ENCODE peak calls at places on chromosome 16, in four cellular contexts. A is GM12891, B is GM12878, X is K562. Q is an unnamed sample.

GRCh38 chr16:27867122-27868110 is 196.1 kb downstream of the GSG1L start:
- DNase-seq in A (peak; percentile 62), B (no peak), X (peak; percentile 93), Q (peak; percentile 62)

GRCh38 chr16:85626191-85626951 is 13.2 kb downstream of the GSE1 start:
- DNase-seq in A (no peak), B (no peak), X (no peak), Q (no peak)

GRCh38 chr16:8686879-8687278 is 12.5 kb downstream of the ABAT start:
- DNase-seq in B (no peak), A (no peak), X (no peak), Q (no peak)

GRCh38 chr16:85148959-85149358 is 36.7 kb upstream of the CIBAR2 start:
- DNase-seq in B (no peak), X (no peak), A (no peak), Q (no peak)

GRCh38 chr16:368388-369158 is 1.8 kb downstream of the MRPL28 start:
- DNase-seq in B (no peak), A (no peak), X (no peak), Q (no peak)

GRCh38 chr16:68422396-68422964 is 25.8 kb downstream of the SMPD3 start:
- DNase-seq in B (no peak), A (no peak), X (no peak), Q (no peak)

GRCh38 chr16:27531186-27531585 is 18.5 kb downstream of the GTF3C1 start:
- DNase-seq in A (no peak), X (no peak), B (no peak), Q (no peak)

GRCh38 chr16:54009464-54010176 is 277.0 kb downstream of the IRX3 start:
- DNase-seq in B (no peak), X (no peak), A (no peak), Q (no peak)

GRCh38 chr16:53892155-53892554 is 188.2 kb downstream of the FTO start:
- DNase-seq in A (no peak), X (peak; percentile 66), B (no peak), Q (no peak)

GRCh38 chr16:48559462-48560211 is 50.3 kb downstream of the N4BP1 start:
- DNase-seq in X (no peak), B (no peak), A (no peak), Q (no peak)

GRCh38 chr16:67372664-67373063 is 20.6 kb downstream of the TPPP3 start:
- DNase-seq in B (no peak), X (peak; percentile 33), A (no peak), Q (no peak)

GRCh38 chr16:83978401-83978904 is 10.4 kb downstream of the NECAB2 start:
- DNase-seq in A (no peak), B (no peak), X (no peak), Q (no peak)
- TF ChIP-seq POLR2AphosphoS5 in A (no peak), B (no peak), X (no peak), Q (no peak)

GRCh38 chr16:89695086-89695874 is 6.2 kb downstream of the SPATA2L start:
- DNase-seq in B (no peak), A (no peak), X (no peak), Q (no peak)
- TF ChIP-seq POLR2A in B (peak; percentile 15), A (no peak), X (peak; percentile 57), Q (peak; percentile 11)

GRCh38 chr16:2150418-2151187 is 2.2 kb downstream of the RAB26 start:
- DNase-seq in B (no peak), A (no peak), X (peak; percentile 74), Q (no peak)

GRCh38 chr16:2147981-2148671 is at the start of gene RAB26:
- DNase-seq in A (peak; percentile 57), B (no peak), X (peak; percentile 81), Q (no peak)

GRCh38 chr16:2149630-2150417 is 1.4 kb downstream of the RAB26 start:
- DNase-seq in A (no peak), X (peak; percentile 58), B (no peak), Q (no peak)

GRCh38 chr16:2147378-2147777 is 1.0 kb upstream of the RAB26 start:
- DNase-seq in A (no peak), X (no peak), B (no peak), Q (no peak)

GRCh38 chr16:2148714-2149629 is 547 bp downstream of the RAB26 start:
- DNase-seq in A (no peak), B (no peak), X (peak; percentile 58), Q (no peak)
- TF ChIP-seq POLR2AphosphoS5 in A (no peak), B (no peak), X (no peak), Q (no peak)

DNA sequence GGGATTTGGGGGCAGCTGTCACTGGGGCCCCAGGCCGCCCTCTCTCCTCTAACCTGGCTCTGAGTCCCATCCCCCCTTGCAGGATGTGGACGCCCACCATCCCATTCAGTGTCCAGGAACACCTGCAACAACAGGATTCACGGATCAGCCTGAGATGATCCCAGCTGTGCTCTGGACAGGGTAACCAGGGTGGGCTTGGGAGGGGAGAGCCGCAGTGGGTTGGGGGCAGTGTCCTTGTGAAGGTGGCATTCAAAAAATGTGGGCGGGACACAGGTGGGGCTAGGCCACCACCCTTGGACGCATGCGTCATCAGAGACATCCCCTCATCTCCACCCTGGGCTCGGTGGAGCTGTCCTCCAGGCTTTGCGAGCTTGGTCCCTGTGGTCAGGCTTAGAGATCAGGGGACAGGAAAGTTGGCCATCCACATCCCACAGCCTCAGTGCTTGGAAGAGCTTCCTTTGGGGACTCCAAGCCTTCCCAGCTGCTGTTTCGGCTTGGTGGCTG is 19.1 kb downstream of the DEXI start:
- DNase-seq in B (no peak), X (no peak), A (no peak), Q (no peak)
- TF ChIP-seq POLR2A in B (no peak), X (no peak), A (no peak), Q (no peak)

DNA sequence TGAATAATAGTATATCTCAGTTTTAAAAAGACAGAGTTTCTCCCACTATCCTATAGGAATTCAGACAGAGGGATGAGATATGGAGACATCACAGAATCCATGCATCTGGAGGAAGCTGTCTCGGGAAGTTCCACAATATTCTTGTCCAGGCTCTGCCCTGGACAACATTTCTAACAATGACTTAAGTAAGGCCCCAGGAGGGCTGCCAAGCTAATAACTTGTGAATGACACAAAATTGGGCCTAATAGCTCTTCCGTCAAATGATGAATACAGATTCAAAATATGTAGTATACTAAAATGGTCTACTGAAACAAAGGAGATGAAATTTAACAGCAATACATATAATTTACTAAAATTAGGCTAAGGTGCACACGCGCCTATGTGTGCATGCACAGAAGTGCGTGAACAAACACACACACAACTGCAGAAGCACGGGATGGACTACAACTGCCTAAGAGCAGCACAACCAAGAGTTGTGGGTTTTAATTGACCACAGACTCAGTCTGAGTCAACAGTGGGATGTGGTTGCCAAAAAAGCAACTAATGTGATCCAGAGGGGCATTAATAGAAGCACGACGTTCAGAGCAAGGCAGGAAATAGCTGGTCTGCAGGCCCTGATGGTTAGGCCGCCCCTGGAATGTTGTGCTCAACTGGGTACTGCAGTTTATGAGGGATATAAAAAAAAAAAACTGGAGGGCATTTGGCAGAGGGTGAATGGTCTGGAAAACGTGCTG is 26.3 kb upstream of the HS3ST2 start:
- DNase-seq in X (no peak), B (no peak), A (no peak), Q (no peak)
- TF ChIP-seq POLR2AphosphoS5 in X (no peak), B (no peak), A (no peak), Q (no peak)

DNA sequence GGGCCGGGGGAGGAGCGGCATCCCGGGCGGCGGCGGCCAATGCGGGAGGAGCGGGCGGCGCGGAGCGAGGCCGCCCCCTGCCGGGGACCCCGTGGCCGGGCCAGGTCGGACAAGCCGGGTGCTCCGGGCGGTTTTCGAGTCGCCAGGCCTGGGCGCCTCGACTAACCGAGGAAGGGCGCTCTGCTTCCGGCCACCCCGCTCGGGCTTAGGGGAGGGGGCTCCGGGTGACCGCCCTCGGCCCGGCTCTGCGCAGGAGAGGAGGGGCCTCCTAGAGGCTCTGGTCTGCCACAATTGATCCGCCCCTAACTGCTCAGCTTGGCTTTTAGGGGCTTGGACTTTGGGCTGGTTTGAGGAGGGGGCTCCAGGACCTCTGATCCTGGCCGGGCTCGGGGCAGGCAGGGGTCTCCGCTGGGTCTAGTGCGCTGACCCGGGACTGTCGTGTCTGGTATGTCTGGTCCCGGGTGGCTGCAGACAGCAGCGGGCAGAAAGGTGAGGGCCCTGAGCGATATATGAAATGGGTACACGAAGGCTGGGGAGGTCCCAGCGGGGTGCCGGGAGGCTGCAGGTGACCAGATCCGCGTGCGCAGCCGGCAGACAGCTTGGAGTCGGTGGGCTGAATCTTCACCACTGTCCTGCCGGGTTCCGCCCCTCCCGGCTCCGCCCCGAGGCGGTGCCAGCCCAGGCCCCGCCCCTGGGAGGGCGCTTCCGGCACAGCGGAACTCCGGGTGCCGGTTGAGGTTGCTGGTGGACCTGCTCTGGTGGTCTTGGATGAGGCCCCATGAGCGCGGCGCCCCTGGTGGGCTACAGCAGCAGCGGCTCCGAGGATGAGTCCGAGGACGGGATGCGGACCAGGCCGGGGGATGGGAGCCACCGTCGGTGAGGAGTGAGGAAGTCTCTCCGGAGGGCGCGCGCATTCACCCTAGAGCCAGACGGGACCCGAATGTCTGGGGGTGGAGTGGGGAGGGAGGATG is at the start of gene USB1:
- DNase-seq in B (peak; percentile 56), X (peak; percentile 93), A (peak; percentile 98), Q (peak; percentile 97)
- TF ChIP-seq POLR2A in B (peak; percentile 88), X (peak; percentile 88), A (peak; percentile 62), Q (peak; percentile 76)

Q was measured in GM12892.